ENCODE peak calls at places on chromosomes 11 and 22, in six cellular contexts. L is left cardiac atrium; U is iPS DF 6.9; G is germinal center; B is stimulated activated CD4-positive, alpha-beta T cell treated with anti-CD3 and anti-CD28 coated beads, Interleukin-2, amount 100 ng/mL, for 48 hours; O is PC-9. D is an unnamed sample.

GRCh38 chr11:35662061-35662648 is 420 bp upstream of the TRIM44 start:
- DNase-seq in L (no peak), U (no peak), G (peak; percentile 10), B (no peak), O (peak; percentile 38), D (peak; percentile 7)

GRCh38 chr22:19891350-19892248 is 36.9 kb upstream of the GNB1L start:
- DNase-seq in L (no peak), U (peak; percentile 54), G (peak; percentile 84), B (peak; percentile 77), O (peak; percentile 38), D (peak; percentile 90)

GRCh38 chr22:46754826-46755225 is 7.6 kb upstream of the TBC1D22A start:
- DNase-seq in L (no peak), U (no peak), G (no peak), B (no peak), O (no peak), D (no peak)

GRCh38 chr11:72781063-72781312 is 12.9 kb downstream of the STARD10 start:
- DNase-seq in L (no peak), U (no peak), G (no peak), B (no peak), O (peak; percentile 61), D (no peak)

GRCh38 chr22:35102663-35103062 is 36.7 kb downstream of the ISX start:
- DNase-seq in L (no peak), U (peak; percentile 13), G (peak; percentile 5), B (no peak), O (peak; percentile 2), D (no peak)

GRCh38 chr11:123616505-123617198 is 37.8 kb downstream of the SCN3B start:
- DNase-seq in L (peak; percentile 77), U (no peak), G (no peak), B (no peak), O (no peak), D (no peak)

GRCh38 chr22:22079404-22080148 is 97.0 kb upstream of the TOP3B start:
- DNase-seq in L (no peak), U (no peak), G (no peak), B (no peak), O (no peak), D (no peak)

GRCh38 chr22:49235463-49236300 is 592.0 kb downstream of the BRD1 start:
- DNase-seq in L (no peak), U (no peak), G (no peak), B (no peak), O (no peak), D (no peak)

GRCh38 chr11:125155767-125156166 is 8.8 kb upstream of the PKNOX2 start:
- DNase-seq in L (no peak), U (no peak), G (no peak), B (no peak), O (no peak), D (no peak)

D was measured in GM12891.